ENCODE peak calls at places on chromosomes 12 and 14, in eight cellular contexts. One of them, this sample, is unnamed.

GRCh38 chr12:92412931-92413685 is 267.5 kb upstream of the BTG1 start:
- DNase-seq in stomach: no peak
- DNase-seq in activated T-helper 1 cell treated with Interleukin-2 at 50 U/mL for 16 hours: no peak
- DNase-seq in iPS-NIHi11: no peak
- DNase-seq in A549: no peak
- DNase-seq in AG04450: no peak
- DNase-seq in glomerular endothelial cell: no peak
- DNase-seq in A673: no peak
- DNase-seq in this sample: no peak

GRCh38 chr12:116773276-116773731 is 35.2 kb downstream of the RNFT2 start:
- DNase-seq in stomach: no peak
- DNase-seq in activated T-helper 1 cell treated with Interleukin-2 at 50 U/mL for 16 hours: no peak
- DNase-seq in iPS-NIHi11: peak
- DNase-seq in A549: peak
- DNase-seq in AG04450: no peak
- DNase-seq in glomerular endothelial cell: peak
- DNase-seq in A673: no peak
- DNase-seq in this sample: no peak

GRCh38 chr14:82394916-82395315 is 861.3 kb upstream of the SEL1L start:
- DNase-seq in stomach: no peak
- DNase-seq in activated T-helper 1 cell treated with Interleukin-2 at 50 U/mL for 16 hours: no peak
- DNase-seq in iPS-NIHi11: no peak
- DNase-seq in A549: no peak
- DNase-seq in AG04450: no peak
- DNase-seq in glomerular endothelial cell: no peak
- DNase-seq in A673: no peak
- DNase-seq in this sample: no peak

GRCh38 chr12:92702754-92703679 is at the start of gene PLEKHG7:
- DNase-seq in stomach: peak
- DNase-seq in activated T-helper 1 cell treated with Interleukin-2 at 50 U/mL for 16 hours: no peak
- DNase-seq in iPS-NIHi11: no peak
- DNase-seq in A549: no peak
- DNase-seq in AG04450: no peak
- DNase-seq in glomerular endothelial cell: no peak
- DNase-seq in A673: no peak
- DNase-seq in this sample: no peak

GRCh38 chr12:88336071-88336768 is 194.1 kb downstream of the TMTC3 start:
- DNase-seq in stomach: no peak
- DNase-seq in activated T-helper 1 cell treated with Interleukin-2 at 50 U/mL for 16 hours: no peak
- DNase-seq in iPS-NIHi11: no peak
- DNase-seq in A549: no peak
- DNase-seq in AG04450: no peak
- DNase-seq in glomerular endothelial cell: no peak
- DNase-seq in A673: no peak
- DNase-seq in this sample: no peak

GRCh38 chr14:75562048-75562447 is 16.4 kb upstream of the FLVCR2 start:
- DNase-seq in stomach: no peak
- DNase-seq in activated T-helper 1 cell treated with Interleukin-2 at 50 U/mL for 16 hours: no peak
- DNase-seq in iPS-NIHi11: no peak
- DNase-seq in A549: no peak
- DNase-seq in AG04450: no peak
- DNase-seq in glomerular endothelial cell: no peak
- DNase-seq in A673: no peak
- DNase-seq in this sample: no peak

GRCh38 chr12:77599782-77600491 is 230.8 kb upstream of the NAV3 start:
- DNase-seq in stomach: no peak
- DNase-seq in activated T-helper 1 cell treated with Interleukin-2 at 50 U/mL for 16 hours: no peak
- DNase-seq in iPS-NIHi11: no peak
- DNase-seq in A549: no peak
- DNase-seq in AG04450: no peak
- DNase-seq in glomerular endothelial cell: no peak
- DNase-seq in A673: no peak
- DNase-seq in this sample: no peak

GRCh38 chr14:102508410-102508773 is 1.2 kb downstream of the ANKRD9 start:
- DNase-seq in stomach: peak
- DNase-seq in activated T-helper 1 cell treated with Interleukin-2 at 50 U/mL for 16 hours: no peak
- DNase-seq in iPS-NIHi11: no peak
- DNase-seq in A549: peak
- DNase-seq in AG04450: no peak
- DNase-seq in glomerular endothelial cell: no peak
- DNase-seq in A673: peak
- DNase-seq in this sample: no peak

GRCh38 chr12:52199294-52199920 is 7.6 kb upstream of the KRT80 start:
- DNase-seq in stomach: no peak
- DNase-seq in activated T-helper 1 cell treated with Interleukin-2 at 50 U/mL for 16 hours: no peak
- DNase-seq in iPS-NIHi11: no peak
- DNase-seq in A549: no peak
- DNase-seq in AG04450: no peak
- DNase-seq in glomerular endothelial cell: no peak
- DNase-seq in A673: no peak
- DNase-seq in this sample: no peak

GRCh38 chr12:92290016-92290685 is 144.5 kb upstream of the BTG1 start:
- DNase-seq in stomach: no peak
- DNase-seq in activated T-helper 1 cell treated with Interleukin-2 at 50 U/mL for 16 hours: no peak
- DNase-seq in iPS-NIHi11: no peak
- DNase-seq in A549: no peak
- DNase-seq in AG04450: no peak
- DNase-seq in glomerular endothelial cell: no peak
- DNase-seq in A673: peak
- DNase-seq in this sample: no peak

GRCh38 chr14:63632932-63633514 is 8.6 kb downstream of the WDR89 start:
- DNase-seq in stomach: no peak
- DNase-seq in activated T-helper 1 cell treated with Interleukin-2 at 50 U/mL for 16 hours: no peak
- DNase-seq in iPS-NIHi11: peak
- DNase-seq in A549: peak
- DNase-seq in AG04450: no peak
- DNase-seq in glomerular endothelial cell: no peak
- DNase-seq in A673: peak
- DNase-seq in this sample: no peak

GRCh38 chr12:96220902-96221301 is 26.7 kb downstream of the ELK3 start:
- DNase-seq in stomach: no peak
- DNase-seq in activated T-helper 1 cell treated with Interleukin-2 at 50 U/mL for 16 hours: no peak
- DNase-seq in iPS-NIHi11: no peak
- DNase-seq in A549: no peak
- DNase-seq in AG04450: no peak
- DNase-seq in glomerular endothelial cell: no peak
- DNase-seq in A673: no peak
- DNase-seq in this sample: no peak

GRCh38 chr14:78612666-78613065 is 442.5 kb downstream of the NRXN3 start:
- DNase-seq in stomach: no peak
- DNase-seq in activated T-helper 1 cell treated with Interleukin-2 at 50 U/mL for 16 hours: no peak
- DNase-seq in iPS-NIHi11: no peak
- DNase-seq in A549: no peak
- DNase-seq in AG04450: no peak
- DNase-seq in glomerular endothelial cell: no peak
- DNase-seq in A673: no peak
- DNase-seq in this sample: no peak

GRCh38 chr14:93736378-93737014 is 51.8 kb downstream of the PRIMA1 start:
- DNase-seq in stomach: peak
- DNase-seq in activated T-helper 1 cell treated with Interleukin-2 at 50 U/mL for 16 hours: no peak
- DNase-seq in iPS-NIHi11: peak
- DNase-seq in A549: peak
- DNase-seq in AG04450: no peak
- DNase-seq in glomerular endothelial cell: no peak
- DNase-seq in A673: no peak
- DNase-seq in this sample: no peak

GRCh38 chr12:127810026-127810425 is 456.9 kb upstream of the TMEM132C start:
- DNase-seq in stomach: no peak
- DNase-seq in activated T-helper 1 cell treated with Interleukin-2 at 50 U/mL for 16 hours: no peak
- DNase-seq in iPS-NIHi11: no peak
- DNase-seq in A549: no peak
- DNase-seq in AG04450: no peak
- DNase-seq in glomerular endothelial cell: no peak
- DNase-seq in A673: peak
- DNase-seq in this sample: no peak

GRCh38 chr12:67320614-67321305 is 51.6 kb downstream of the CAND1 start:
- DNase-seq in stomach: no peak
- DNase-seq in activated T-helper 1 cell treated with Interleukin-2 at 50 U/mL for 16 hours: no peak
- DNase-seq in iPS-NIHi11: no peak
- DNase-seq in A549: no peak
- DNase-seq in AG04450: no peak
- DNase-seq in glomerular endothelial cell: no peak
- DNase-seq in A673: no peak
- DNase-seq in this sample: no peak

GRCh38 chr12:12909228-12909994 is 18.0 kb downstream of the GPRC5A start:
- DNase-seq in stomach: no peak
- DNase-seq in activated T-helper 1 cell treated with Interleukin-2 at 50 U/mL for 16 hours: no peak
- DNase-seq in iPS-NIHi11: no peak
- DNase-seq in A549: no peak
- DNase-seq in AG04450: no peak
- DNase-seq in glomerular endothelial cell: no peak
- DNase-seq in A673: no peak
- DNase-seq in this sample: no peak

GRCh38 chr14:101587403-101587998 is 26.2 kb downstream of the DIO3 start:
- DNase-seq in stomach: no peak
- DNase-seq in activated T-helper 1 cell treated with Interleukin-2 at 50 U/mL for 16 hours: no peak
- DNase-seq in iPS-NIHi11: peak
- DNase-seq in A549: no peak
- DNase-seq in AG04450: no peak
- DNase-seq in glomerular endothelial cell: no peak
- DNase-seq in A673: no peak
- DNase-seq in this sample: no peak

GRCh38 chr12:100913872-100914600 is 119.5 kb downstream of the ANO4 start:
- DNase-seq in stomach: no peak
- DNase-seq in activated T-helper 1 cell treated with Interleukin-2 at 50 U/mL for 16 hours: no peak
- DNase-seq in iPS-NIHi11: no peak
- DNase-seq in A549: no peak
- DNase-seq in AG04450: no peak
- DNase-seq in glomerular endothelial cell: no peak
- DNase-seq in A673: no peak
- DNase-seq in this sample: no peak

GRCh38 chr12:107492393-107493134 is 193.0 kb upstream of the PWP1 start:
- DNase-seq in stomach: no peak
- DNase-seq in activated T-helper 1 cell treated with Interleukin-2 at 50 U/mL for 16 hours: no peak
- DNase-seq in iPS-NIHi11: no peak
- DNase-seq in A549: no peak
- DNase-seq in AG04450: no peak
- DNase-seq in glomerular endothelial cell: no peak
- DNase-seq in A673: no peak
- DNase-seq in this sample: no peak

GRCh38 chr12:123106640-123107359 is 44.1 kb downstream of the PITPNM2 start:
- DNase-seq in stomach: no peak
- DNase-seq in activated T-helper 1 cell treated with Interleukin-2 at 50 U/mL for 16 hours: peak
- DNase-seq in iPS-NIHi11: no peak
- DNase-seq in A549: no peak
- DNase-seq in AG04450: no peak
- DNase-seq in glomerular endothelial cell: no peak
- DNase-seq in A673: peak
- DNase-seq in this sample: no peak

GRCh38 chr14:105069887-105070759 is 4.9 kb upstream of the GPR132 start:
- DNase-seq in stomach: no peak
- DNase-seq in activated T-helper 1 cell treated with Interleukin-2 at 50 U/mL for 16 hours: no peak
- DNase-seq in iPS-NIHi11: no peak
- DNase-seq in A549: no peak
- DNase-seq in AG04450: no peak
- DNase-seq in glomerular endothelial cell: no peak
- DNase-seq in A673: no peak
- DNase-seq in this sample: no peak

GRCh38 chr14:55129428-55130193 is 559 bp downstream of the LGALS3 start:
- DNase-seq in stomach: peak
- DNase-seq in activated T-helper 1 cell treated with Interleukin-2 at 50 U/mL for 16 hours: no peak
- DNase-seq in iPS-NIHi11: peak
- DNase-seq in A549: peak
- DNase-seq in AG04450: no peak
- DNase-seq in glomerular endothelial cell: no peak
- DNase-seq in A673: peak
- DNase-seq in this sample: peak

GRCh38 chr14:76918176-76918750 is 92.1 kb downstream of the LRRC74A start:
- DNase-seq in stomach: peak
- DNase-seq in activated T-helper 1 cell treated with Interleukin-2 at 50 U/mL for 16 hours: no peak
- DNase-seq in iPS-NIHi11: no peak
- DNase-seq in A549: no peak
- DNase-seq in AG04450: peak
- DNase-seq in glomerular endothelial cell: no peak
- DNase-seq in A673: peak
- DNase-seq in this sample: no peak

GRCh38 chr14:46197856-46198255 is 453.7 kb downstream of the RPL10L start:
- DNase-seq in stomach: no peak
- DNase-seq in activated T-helper 1 cell treated with Interleukin-2 at 50 U/mL for 16 hours: no peak
- DNase-seq in iPS-NIHi11: no peak
- DNase-seq in A549: no peak
- DNase-seq in AG04450: no peak
- DNase-seq in glomerular endothelial cell: no peak
- DNase-seq in A673: no peak
- DNase-seq in this sample: no peak

GRCh38 chr14:81534510-81535074 is 939 bp upstream of the SEL1L start:
- DNase-seq in stomach: no peak
- DNase-seq in activated T-helper 1 cell treated with Interleukin-2 at 50 U/mL for 16 hours: no peak
- DNase-seq in iPS-NIHi11: no peak
- DNase-seq in A549: no peak
- DNase-seq in AG04450: no peak
- DNase-seq in glomerular endothelial cell: no peak
- DNase-seq in A673: no peak
- DNase-seq in this sample: no peak

GRCh38 chr12:70779250-70779649 is 141.3 kb downstream of the PTPRR start:
- DNase-seq in stomach: no peak
- DNase-seq in activated T-helper 1 cell treated with Interleukin-2 at 50 U/mL for 16 hours: no peak
- DNase-seq in iPS-NIHi11: no peak
- DNase-seq in A549: no peak
- DNase-seq in AG04450: no peak
- DNase-seq in glomerular endothelial cell: no peak
- DNase-seq in A673: no peak
- DNase-seq in this sample: no peak

GRCh38 chr12:79451365-79451764 is 239.4 kb downstream of the PAWR start:
- DNase-seq in stomach: no peak
- DNase-seq in activated T-helper 1 cell treated with Interleukin-2 at 50 U/mL for 16 hours: no peak
- DNase-seq in iPS-NIHi11: no peak
- DNase-seq in A549: no peak
- DNase-seq in AG04450: no peak
- DNase-seq in glomerular endothelial cell: no peak
- DNase-seq in A673: peak
- DNase-seq in this sample: no peak

GRCh38 chr14:69675246-69675583 is 63.8 kb downstream of the SUSD6 start:
- DNase-seq in stomach: peak
- DNase-seq in activated T-helper 1 cell treated with Interleukin-2 at 50 U/mL for 16 hours: no peak
- DNase-seq in iPS-NIHi11: no peak
- DNase-seq in A549: no peak
- DNase-seq in AG04450: no peak
- DNase-seq in glomerular endothelial cell: no peak
- DNase-seq in A673: no peak
- DNase-seq in this sample: no peak